ENCODE peak calls at places on chromosomes 11 and 22, in eight cellular contexts. One of them, this sample, is unnamed.

GRCh38 chr22:40044870-40045834 is 50.4 kb downstream of the FAM83F start:
- DNase-seq in transverse colon: peak
- DNase-seq in A549: peak
- DNase-seq in stomach: peak
- DNase-seq in GM12891: peak
- DNase-seq in uterus: peak
- DNase-seq in adrenal gland: peak
- DNase-seq in Peyer's patch: peak
- DNase-seq in this sample: peak

GRCh38 chr11:123174196-123175183 is 20.6 kb downstream of the CLMP start:
- DNase-seq in transverse colon: peak
- DNase-seq in A549: peak
- DNase-seq in stomach: peak
- DNase-seq in GM12891: no peak
- DNase-seq in uterus: peak
- DNase-seq in adrenal gland: peak
- DNase-seq in Peyer's patch: no peak
- DNase-seq in this sample: no peak

GRCh38 chr22:18731075-18731666 is 119.5 kb upstream of the RIMBP3 start:
- DNase-seq in transverse colon: no peak
- DNase-seq in A549: no peak
- DNase-seq in stomach: no peak
- DNase-seq in GM12891: no peak
- DNase-seq in uterus: no peak
- DNase-seq in adrenal gland: no peak
- DNase-seq in Peyer's patch: no peak
- DNase-seq in this sample: no peak

GRCh38 chr22:39414377-39414776 is 14.8 kb downstream of the TAB1 start:
- DNase-seq in transverse colon: no peak
- DNase-seq in A549: no peak
- DNase-seq in stomach: no peak
- DNase-seq in GM12891: no peak
- DNase-seq in uterus: no peak
- DNase-seq in adrenal gland: no peak
- DNase-seq in Peyer's patch: no peak
- DNase-seq in this sample: no peak

GRCh38 chr11:119788911-119789560 is 60.0 kb upstream of the NECTIN1 start:
- DNase-seq in transverse colon: no peak
- DNase-seq in A549: no peak
- DNase-seq in stomach: no peak
- DNase-seq in GM12891: no peak
- DNase-seq in uterus: no peak
- DNase-seq in adrenal gland: no peak
- DNase-seq in Peyer's patch: no peak
- DNase-seq in this sample: no peak

GRCh38 chr11:128095459-128096096 is 491.8 kb downstream of the ETS1 start:
- DNase-seq in transverse colon: no peak
- DNase-seq in A549: peak
- DNase-seq in stomach: no peak
- DNase-seq in GM12891: no peak
- DNase-seq in uterus: no peak
- DNase-seq in adrenal gland: no peak
- DNase-seq in Peyer's patch: no peak
- DNase-seq in this sample: peak

GRCh38 chr11:65435981-65436411 is 13.4 kb downstream of the NEAT1 start:
- DNase-seq in transverse colon: peak
- DNase-seq in A549: peak
- DNase-seq in stomach: peak
- DNase-seq in GM12891: no peak
- DNase-seq in uterus: no peak
- DNase-seq in adrenal gland: peak
- DNase-seq in Peyer's patch: no peak
- DNase-seq in this sample: no peak

GRCh38 chr11:126135182-126136176 is 72.8 kb upstream of the CDON start:
- DNase-seq in transverse colon: no peak
- DNase-seq in A549: no peak
- DNase-seq in stomach: no peak
- DNase-seq in GM12891: no peak
- DNase-seq in uterus: no peak
- DNase-seq in adrenal gland: no peak
- DNase-seq in Peyer's patch: no peak
- DNase-seq in this sample: no peak

GRCh38 chr11:78256962-78257361 is 68.2 kb downstream of the USP35 start:
- DNase-seq in transverse colon: peak
- DNase-seq in A549: no peak
- DNase-seq in stomach: peak
- DNase-seq in GM12891: no peak
- DNase-seq in uterus: peak
- DNase-seq in adrenal gland: peak
- DNase-seq in Peyer's patch: no peak
- DNase-seq in this sample: no peak

GRCh38 chr11:100810666-100811065 is 123.6 kb downstream of the ARHGAP42 start:
- DNase-seq in transverse colon: no peak
- DNase-seq in A549: no peak
- DNase-seq in stomach: no peak
- DNase-seq in GM12891: no peak
- DNase-seq in uterus: no peak
- DNase-seq in adrenal gland: no peak
- DNase-seq in Peyer's patch: no peak
- DNase-seq in this sample: no peak

DNA sequence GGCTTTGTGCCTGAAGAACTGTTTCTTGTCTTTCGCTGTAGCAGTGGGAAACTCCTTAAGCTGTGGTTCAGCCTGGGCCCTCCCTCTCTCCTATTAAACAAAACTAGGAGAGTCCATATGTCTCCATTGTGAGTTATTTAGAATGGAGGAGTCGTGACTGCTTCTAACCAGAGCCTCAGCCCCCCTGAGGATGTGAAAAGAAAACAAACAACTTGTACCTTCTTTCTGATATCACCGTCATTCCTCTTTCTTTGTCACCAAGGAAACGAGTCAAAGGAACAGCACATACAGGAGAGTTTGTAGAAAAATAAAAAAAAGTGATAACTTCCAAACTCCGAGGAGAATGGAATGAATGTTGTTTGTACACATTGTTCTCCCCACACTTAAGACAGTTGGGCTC is 11.6 kb upstream of the EXT2 start:
- DNase-seq in transverse colon: no peak
- DNase-seq in A549: no peak
- DNase-seq in stomach: no peak
- DNase-seq in GM12891: no peak
- DNase-seq in uterus: no peak
- DNase-seq in adrenal gland: no peak
- DNase-seq in Peyer's patch: no peak
- DNase-seq in this sample: no peak
- TF ChIP-seq POLR2A in transverse colon: no peak
- TF ChIP-seq POLR2A in A549: no peak
- TF ChIP-seq POLR2A in stomach: no peak
- TF ChIP-seq POLR2A in GM12891: no peak
- TF ChIP-seq POLR2A in uterus: no peak
- TF ChIP-seq POLR2A in adrenal gland: no peak
- TF ChIP-seq POLR2A in Peyer's patch: no peak
- TF ChIP-seq POLR2A in this sample: no peak

GRCh38 chr11:15189189-15189588 is 74.5 kb downstream of the INSC start:
- DNase-seq in transverse colon: no peak
- DNase-seq in A549: no peak
- DNase-seq in stomach: no peak
- DNase-seq in GM12891: no peak
- DNase-seq in uterus: no peak
- DNase-seq in adrenal gland: no peak
- DNase-seq in Peyer's patch: no peak
- DNase-seq in this sample: no peak
- TF ChIP-seq POLR2A in transverse colon: no peak
- TF ChIP-seq POLR2A in A549: no peak
- TF ChIP-seq POLR2A in stomach: no peak
- TF ChIP-seq POLR2A in GM12891: no peak
- TF ChIP-seq POLR2A in uterus: no peak
- TF ChIP-seq POLR2A in adrenal gland: no peak
- TF ChIP-seq POLR2A in Peyer's patch: no peak
- TF ChIP-seq POLR2A in this sample: no peak

GRCh38 chr11:114098927-114099326 is 39.4 kb downstream of the ZBTB16 start:
- DNase-seq in transverse colon: no peak
- DNase-seq in A549: no peak
- DNase-seq in stomach: no peak
- DNase-seq in GM12891: no peak
- DNase-seq in uterus: no peak
- DNase-seq in adrenal gland: no peak
- DNase-seq in Peyer's patch: no peak
- DNase-seq in this sample: no peak
- TF ChIP-seq POLR2A in transverse colon: no peak
- TF ChIP-seq POLR2A in A549: no peak
- TF ChIP-seq POLR2A in stomach: no peak
- TF ChIP-seq POLR2A in GM12891: no peak
- TF ChIP-seq POLR2A in uterus: no peak
- TF ChIP-seq POLR2A in adrenal gland: no peak
- TF ChIP-seq POLR2A in Peyer's patch: no peak
- TF ChIP-seq POLR2A in this sample: no peak

GRCh38 chr11:73596547-73596946 is 1.4 kb downstream of the FAM168A start:
- DNase-seq in transverse colon: no peak
- DNase-seq in A549: no peak
- DNase-seq in stomach: no peak
- DNase-seq in GM12891: no peak
- DNase-seq in uterus: no peak
- DNase-seq in adrenal gland: no peak
- DNase-seq in Peyer's patch: no peak
- DNase-seq in this sample: no peak

GRCh38 chr11:73597340-73597955 is 464 bp downstream of the FAM168A start:
- DNase-seq in transverse colon: no peak
- DNase-seq in A549: no peak
- DNase-seq in stomach: no peak
- DNase-seq in GM12891: no peak
- DNase-seq in uterus: no peak
- DNase-seq in adrenal gland: no peak
- DNase-seq in Peyer's patch: no peak
- DNase-seq in this sample: no peak

GRCh38 chr11:73598719-73599379 is 937 bp upstream of the FAM168A start:
- DNase-seq in transverse colon: no peak
- DNase-seq in A549: no peak
- DNase-seq in stomach: no peak
- DNase-seq in GM12891: no peak
- DNase-seq in uterus: no peak
- DNase-seq in adrenal gland: no peak
- DNase-seq in Peyer's patch: no peak
- DNase-seq in this sample: no peak

GRCh38 chr11:73592640-73593039 is 5.3 kb downstream of the FAM168A start:
- DNase-seq in transverse colon: no peak
- DNase-seq in A549: no peak
- DNase-seq in stomach: no peak
- DNase-seq in GM12891: no peak
- DNase-seq in uterus: no peak
- DNase-seq in adrenal gland: no peak
- DNase-seq in Peyer's patch: no peak
- DNase-seq in this sample: no peak

DNA sequence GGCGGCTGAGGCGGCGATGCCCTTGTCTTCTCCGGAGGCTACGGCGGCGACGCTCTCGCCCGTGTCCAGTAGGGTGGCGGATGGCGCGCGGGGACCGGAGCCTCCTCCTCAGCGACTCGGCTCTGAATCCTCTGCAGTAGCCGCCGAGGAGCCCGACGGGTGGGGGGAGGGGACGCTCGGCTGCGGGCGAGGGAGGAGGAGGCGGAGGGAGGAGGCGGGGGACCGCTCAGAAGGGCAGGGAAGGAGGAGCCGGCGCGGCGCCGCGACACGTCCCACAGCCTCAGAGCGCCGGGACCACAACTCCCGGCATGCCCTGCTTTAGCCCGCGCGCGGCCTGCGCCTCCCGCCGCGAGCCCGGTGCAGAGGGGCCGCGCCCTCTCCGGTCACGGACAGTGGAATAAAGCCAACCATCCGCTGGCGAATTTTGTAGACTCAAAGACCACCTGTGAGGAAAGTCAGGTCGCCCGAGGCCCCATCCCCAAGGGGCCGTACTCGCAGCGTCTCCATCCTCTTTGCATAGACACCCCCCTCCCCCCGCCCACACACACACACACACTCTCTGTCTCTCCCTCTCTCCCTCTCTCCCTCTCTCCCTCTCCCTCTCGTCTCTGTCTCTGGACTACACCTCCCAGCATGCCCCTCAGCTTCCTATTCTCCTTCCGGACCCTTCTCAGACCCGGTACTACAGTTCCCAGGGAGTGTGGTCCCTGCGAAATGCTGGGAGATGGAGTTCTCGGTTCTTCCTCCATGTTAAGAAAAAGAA is at the start of gene FAM168A:
- DNase-seq in transverse colon: peak
- DNase-seq in A549: peak
- DNase-seq in stomach: peak
- DNase-seq in GM12891: peak
- DNase-seq in uterus: peak
- DNase-seq in adrenal gland: peak
- DNase-seq in Peyer's patch: peak
- DNase-seq in this sample: peak
- TF ChIP-seq POLR2A in transverse colon: peak
- TF ChIP-seq POLR2A in A549: peak
- TF ChIP-seq POLR2A in stomach: no peak
- TF ChIP-seq POLR2A in GM12891: peak
- TF ChIP-seq POLR2A in uterus: peak
- TF ChIP-seq POLR2A in adrenal gland: peak
- TF ChIP-seq POLR2A in Peyer's patch: peak
- TF ChIP-seq POLR2A in this sample: peak

DNA sequence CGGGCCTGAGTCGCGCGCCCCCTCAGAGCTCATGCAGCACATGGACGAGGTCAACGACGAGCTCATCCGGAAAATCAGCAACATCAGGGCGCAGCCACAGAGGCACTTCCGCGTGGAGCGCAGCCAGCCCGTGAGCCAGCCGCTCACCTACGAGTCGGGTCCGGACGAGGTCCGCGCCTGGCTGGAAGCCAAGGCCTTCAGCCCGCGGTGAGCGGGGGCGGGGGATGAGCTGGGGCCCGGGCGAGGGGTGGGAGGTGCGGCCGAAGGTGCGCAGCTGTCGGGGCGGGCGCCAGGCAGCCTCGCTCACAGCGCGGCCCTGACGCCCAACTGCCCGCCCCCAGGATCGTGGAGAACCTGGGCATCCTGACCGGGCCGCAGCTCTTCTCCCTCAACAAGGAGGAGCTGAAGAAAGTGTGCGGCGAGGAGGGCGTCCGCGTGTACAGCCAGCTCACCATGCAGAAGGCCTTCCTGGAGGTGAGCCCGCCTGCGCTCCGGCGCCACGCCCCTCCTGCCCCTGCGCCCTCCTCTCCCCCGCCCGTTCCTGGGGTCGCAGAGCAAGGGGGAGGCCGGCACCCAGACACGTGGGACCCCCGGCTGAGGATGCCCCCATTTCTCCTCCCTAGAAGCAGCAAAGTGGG is 20.4 kb downstream of the EPS8L2 start:
- DNase-seq in transverse colon: peak
- DNase-seq in A549: no peak
- DNase-seq in stomach: peak
- DNase-seq in GM12891: no peak
- DNase-seq in uterus: peak
- DNase-seq in adrenal gland: peak
- DNase-seq in Peyer's patch: peak
- DNase-seq in this sample: no peak
- TF ChIP-seq POLR2A in transverse colon: no peak
- TF ChIP-seq POLR2A in A549: no peak
- TF ChIP-seq POLR2A in stomach: no peak
- TF ChIP-seq POLR2A in GM12891: no peak
- TF ChIP-seq POLR2A in uterus: no peak
- TF ChIP-seq POLR2A in adrenal gland: no peak
- TF ChIP-seq POLR2A in Peyer's patch: no peak
- TF ChIP-seq POLR2A in this sample: no peak

This sample was measured in H54.